ENCODE peak calls at places on chromosome 15, in six cellular contexts. X, K, N, J, W and P are unnamed samples.
A peak's percentile ranks its signal among the peaks of the same experiment; 100 is the strongest.

GRCh38 chr15:73990250-73991005 is 1.7 kb downstream of the STOML1 start:
- DNase-seq in W (no peak), N (no peak), X (no peak), J (no peak), K (no peak), P (no peak)

GRCh38 chr15:97993310-97993738 is 32.8 kb downstream of the ARRDC4 start:
- DNase-seq in K (no peak), J (no peak), X (no peak), N (peak; percentile 61), W (no peak), P (no peak)

GRCh38 chr15:72116680-72117447 is 1.1 kb downstream of the MYO9A start:
- DNase-seq in K (peak; percentile 25), N (peak; percentile 26), W (peak; percentile 23), J (peak; percentile 18), X (peak; percentile 42), P (peak; percentile 48)

GRCh38 chr15:78247895-78248294 is 13.5 kb upstream of the ACSBG1 start:
- DNase-seq in N (no peak), X (no peak), K (no peak), W (no peak), J (no peak), P (no peak)

GRCh38 chr15:71572452-71573053 is 237.8 kb upstream of the NR2E3 start:
- DNase-seq in W (peak; percentile 24), X (peak; percentile 53), J (no peak), K (peak; percentile 75), N (peak; percentile 44), P (no peak)

GRCh38 chr15:87626835-87627234 is 629.7 kb downstream of the NTRK3 start:
- DNase-seq in W (no peak), J (no peak), X (no peak), N (no peak), K (no peak), P (no peak)

GRCh38 chr15:93830221-93830765 is 401.1 kb upstream of the MCTP2 start:
- DNase-seq in W (no peak), J (no peak), X (peak; percentile 11), N (no peak), K (no peak), P (no peak)

GRCh38 chr15:27237319-27237939 is 266.4 kb downstream of the GABRG3 start:
- DNase-seq in X (no peak), N (peak; percentile 3), W (no peak), K (no peak), J (no peak), P (no peak)

GRCh38 chr15:96058103-96058851 is 272.2 kb upstream of the NR2F2 start:
- DNase-seq in W (no peak), X (no peak), N (peak; percentile 39), J (no peak), K (no peak), P (no peak)

GRCh38 chr15:83378921-83379561 is 68.1 kb upstream of the SH3GL3 start:
- DNase-seq in X (no peak), J (no peak), K (peak; percentile 92), N (peak; percentile 63), W (peak; percentile 18), P (peak; percentile 18)

GRCh38 chr15:87764461-87765236 is 491.9 kb downstream of the NTRK3 start:
- DNase-seq in N (peak; percentile 96), J (no peak), X (peak; percentile 37), K (peak; percentile 8), W (no peak), P (no peak)

GRCh38 chr15:100772478-100773378 is 106.9 kb upstream of the ALDH1A3 start:
- DNase-seq in X (no peak), W (no peak), N (no peak), J (no peak), K (no peak), P (no peak)

GRCh38 chr15:31128919-31129768 is 27.6 kb upstream of the TRPM1 start:
- DNase-seq in J (peak; percentile 76), X (peak; percentile 76), N (peak; percentile 73), K (peak; percentile 51), W (peak; percentile 55), P (peak; percentile 82)